ENCODE peak calls at places on chromosomes 11 and 22, in eight cellular contexts. R, B, Y, O, M, T, S and A are unnamed samples.

GRCh38 chr22:20881231-20881630 is 22.4 kb downstream of the SNAP29 start:
- DNase-seq in R (no peak), B (no peak), Y (no peak), O (no peak), M (no peak), T (no peak), S (no peak), A (no peak)

GRCh38 chr11:33747969-33748368 is 11.7 kb upstream of the CD59 start:
- DNase-seq in R (no peak), B (no peak), Y (no peak), O (no peak), M (peak), T (no peak), S (no peak), A (peak)

GRCh38 chr22:23073506-23074229 is 3.3 kb downstream of the GNAZ start:
- DNase-seq in R (no peak), B (no peak), Y (no peak), O (no peak), M (no peak), T (no peak), S (no peak), A (no peak)

GRCh38 chr11:96155627-96156378 is 187.2 kb downstream of the MAML2 start:
- DNase-seq in R (peak), B (peak), Y (peak), O (peak), M (peak), T (no peak), S (no peak), A (peak)

GRCh38 chr11:65786008-65786785 is 666 bp upstream of the OVOL1 start:
- DNase-seq in R (no peak), B (no peak), Y (no peak), O (no peak), M (no peak), T (no peak), S (no peak), A (no peak)

GRCh38 chr11:119717839-119718534 is 11.0 kb downstream of the NECTIN1 start:
- DNase-seq in R (no peak), B (no peak), Y (no peak), O (no peak), M (peak), T (no peak), S (peak), A (no peak)

GRCh38 chr11:34360056-34360455 is 2.2 kb upstream of the ABTB2 start:
- DNase-seq in R (no peak), B (no peak), Y (no peak), O (no peak), M (no peak), T (no peak), S (no peak), A (no peak)

GRCh38 chr22:49756201-49756600 is 71.5 kb downstream of the BRD1 start:
- DNase-seq in R (no peak), B (no peak), Y (no peak), O (no peak), M (no peak), T (no peak), S (no peak), A (no peak)

GRCh38 chr22:17774928-17775675 is 833 bp upstream of the BID start:
- DNase-seq in R (no peak), B (no peak), Y (no peak), O (no peak), M (no peak), T (no peak), S (no peak), A (no peak)

GRCh38 chr11:75527130-75527529 is 1.4 kb upstream of the GDPD5 start:
- DNase-seq in R (no peak), B (no peak), Y (no peak), O (no peak), M (no peak), T (no peak), S (no peak), A (no peak)

GRCh38 chr22:40594924-40595323 is 41.6 kb downstream of the MRTFA start:
- DNase-seq in R (no peak), B (no peak), Y (no peak), O (no peak), M (no peak), T (no peak), S (no peak), A (peak)

GRCh38 chr22:46187862-46188261 is 37.5 kb downstream of the PPARA start:
- DNase-seq in R (no peak), B (peak), Y (no peak), O (no peak), M (peak), T (peak), S (no peak), A (no peak)

GRCh38 chr11:115439385-115439784 is 64.8 kb downstream of the CADM1 start:
- DNase-seq in R (no peak), B (no peak), Y (peak), O (no peak), M (peak), T (no peak), S (no peak), A (no peak)

GRCh38 chr11:60159868-60160267 is 23.0 kb downstream of the MS4A6A start:
- DNase-seq in R (no peak), B (no peak), Y (no peak), O (no peak), M (no peak), T (no peak), S (no peak), A (no peak)

GRCh38 chr11:1473786-1474185 is 12.8 kb downstream of the MOB2 start:
- DNase-seq in R (no peak), B (no peak), Y (no peak), O (no peak), M (no peak), T (no peak), S (no peak), A (no peak)

GRCh38 chr11:95156916-95157568 is 67.4 kb downstream of the ENDOD1 start:
- DNase-seq in R (no peak), B (no peak), Y (no peak), O (no peak), M (no peak), T (no peak), S (no peak), A (no peak)

GRCh38 chr11:9208726-9209501 is 56.2 kb downstream of the DENND5A start:
- DNase-seq in R (no peak), B (no peak), Y (no peak), O (peak), M (no peak), T (no peak), S (no peak), A (no peak)

GRCh38 chr11:131889760-131890620 is 519.6 kb downstream of the NTM start:
- DNase-seq in R (no peak), B (no peak), Y (no peak), O (no peak), M (no peak), T (no peak), S (no peak), A (no peak)

GRCh38 chr11:35231074-35231473 is 92.1 kb downstream of the CD44 start:
- DNase-seq in R (no peak), B (no peak), Y (no peak), O (no peak), M (no peak), T (no peak), S (no peak), A (no peak)

GRCh38 chr11:93526691-93527583 is 16.3 kb downstream of the SMCO4 start:
- DNase-seq in R (no peak), B (no peak), Y (no peak), O (no peak), M (no peak), T (no peak), S (no peak), A (no peak)

GRCh38 chr11:94543695-94544581 is at the start of gene FUT4:
- DNase-seq in R (peak), B (peak), Y (peak), O (peak), M (no peak), T (peak), S (peak), A (peak)

GRCh38 chr11:12535321-12535720 is 138.9 kb upstream of the TEAD1 start:
- DNase-seq in R (no peak), B (no peak), Y (no peak), O (no peak), M (no peak), T (no peak), S (no peak), A (no peak)

GRCh38 chr22:24128631-24129601 is 52.4 kb upstream of the SUSD2 start:
- DNase-seq in R (no peak), B (no peak), Y (no peak), O (no peak), M (no peak), T (no peak), S (no peak), A (no peak)

GRCh38 chr11:1196516-1197391 is 26.1 kb upstream of the MUC5B start:
- DNase-seq in R (no peak), B (no peak), Y (no peak), O (no peak), M (no peak), T (no peak), S (no peak), A (no peak)

GRCh38 chr11:125423247-125423849 is 72.7 kb downstream of the FEZ1 start:
- DNase-seq in R (peak), B (peak), Y (no peak), O (no peak), M (no peak), T (peak), S (no peak), A (no peak)
- TF ChIP-seq CTCF in R (peak), B (peak), Y (peak), O (peak), M (peak), T (peak), S (peak), A (peak)

GRCh38 chr22:37641251-37641949 is 1.9 kb downstream of the SH3BP1 start:
- DNase-seq in R (no peak), B (no peak), Y (no peak), O (no peak), M (no peak), T (no peak), S (no peak), A (no peak)
- H3K4me3 ChIP-seq in R (no peak), B (no peak), Y (peak), O (peak), M (no peak), T (no peak), S (no peak), A (no peak)

GRCh38 chr22:30080805-30081204 is 541 bp downstream of the HORMAD2 start:
- DNase-seq in R (no peak), B (no peak), Y (no peak), O (no peak), M (no peak), T (no peak), S (no peak), A (no peak)
- TF ChIP-seq CTCF in R (no peak), B (no peak), Y (no peak), O (no peak), M (no peak), T (no peak), S (no peak), A (no peak)

GRCh38 chr11:125517116-125517804 is 21.2 kb upstream of the FEZ1 start:
- DNase-seq in R (no peak), B (no peak), Y (peak), O (no peak), M (peak), T (peak), S (no peak), A (peak)

GRCh38 chr11:125513705-125514265 is 17.7 kb upstream of the FEZ1 start:
- DNase-seq in R (no peak), B (no peak), Y (no peak), O (no peak), M (no peak), T (no peak), S (no peak), A (no peak)

GRCh38 chr11:125514336-125515101 is 18.5 kb upstream of the FEZ1 start:
- DNase-seq in R (no peak), B (no peak), Y (no peak), O (peak), M (peak), T (peak), S (no peak), A (peak)

GRCh38 chr11:125516266-125516665 is 20.2 kb upstream of the FEZ1 start:
- DNase-seq in R (no peak), B (no peak), Y (no peak), O (no peak), M (no peak), T (no peak), S (no peak), A (no peak)

GRCh38 chr11:125515102-125515439 is 19.0 kb upstream of the FEZ1 start:
- DNase-seq in R (no peak), B (no peak), Y (no peak), O (no peak), M (no peak), T (no peak), S (no peak), A (no peak)
- H3K4me3 ChIP-seq in R (no peak), B (no peak), Y (no peak), O (no peak), M (no peak), T (no peak), S (no peak), A (no peak)

GRCh38 chr22:26322179-26322905 is 106.7 kb upstream of the ASPHD2 start:
- DNase-seq in R (no peak), B (peak), Y (peak), O (no peak), M (peak), T (no peak), S (no peak), A (peak)

GRCh38 chr22:26320469-26320868 is 108.6 kb upstream of the ASPHD2 start:
- DNase-seq in R (no peak), B (no peak), Y (no peak), O (no peak), M (no peak), T (no peak), S (no peak), A (no peak)

GRCh38 chr22:26318975-26319374 is 110.1 kb upstream of the ASPHD2 start:
- DNase-seq in R (no peak), B (no peak), Y (no peak), O (no peak), M (no peak), T (no peak), S (no peak), A (peak)

GRCh38 chr22:26323013-26323412 is 106.0 kb upstream of the ASPHD2 start:
- DNase-seq in R (no peak), B (no peak), Y (no peak), O (no peak), M (no peak), T (no peak), S (no peak), A (no peak)

GRCh38 chr22:26321469-26321913 is 107.6 kb upstream of the ASPHD2 start:
- DNase-seq in R (no peak), B (no peak), Y (no peak), O (no peak), M (no peak), T (no peak), S (no peak), A (peak)
- TF ChIP-seq CTCF in R (no peak), B (no peak), Y (no peak), O (no peak), M (no peak), T (no peak), S (no peak), A (no peak)

DNA sequence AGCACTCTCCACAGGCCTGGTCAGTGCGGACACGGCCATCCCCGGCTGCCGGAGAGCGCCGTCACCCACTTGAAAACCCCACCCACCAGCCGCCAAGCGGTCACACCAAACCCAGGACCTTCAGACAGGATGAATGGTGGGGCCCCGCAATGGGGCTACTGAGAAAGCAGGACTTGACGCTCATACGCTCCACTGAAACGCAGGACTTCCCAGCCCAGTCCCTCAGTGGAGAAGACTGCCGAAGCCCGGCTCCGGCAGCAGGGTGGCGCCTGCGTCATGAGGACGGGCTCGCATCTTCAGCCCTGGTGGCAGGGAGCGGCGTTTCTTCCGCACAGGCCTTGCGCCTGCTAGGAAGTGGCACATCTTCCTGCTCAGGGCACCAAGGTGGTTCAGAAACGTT is 15.3 kb upstream of the PHLDA2 start:
- DNase-seq in R (no peak), B (no peak), Y (no peak), O (no peak), M (no peak), T (no peak), S (no peak), A (no peak)
- H3K4me3 ChIP-seq in R (no peak), B (no peak), Y (no peak), O (no peak), M (peak), T (no peak), S (no peak), A (no peak)